ENCODE peak calls at places on chromosomes 13 and 19, in eight cellular contexts. L, W, F, P, N, V, O and U are unnamed samples.
A peak's percentile ranks its signal among the peaks of the same experiment; 100 is the strongest.

GRCh38 chr13:48158915-48159314 is 64.0 kb upstream of the MED4 start:
- DNase-seq in L (no peak), W (no peak), F (no peak), P (no peak), N (no peak), V (no peak), O (no peak), U (no peak)

GRCh38 chr19:31641591-31641990 is 292.4 kb upstream of the TSHZ3 start:
- DNase-seq in L (no peak), W (no peak), F (no peak), P (no peak), N (no peak), V (no peak), O (no peak), U (no peak)

GRCh38 chr19:57362997-57363705 is at the start of the genes TRAPPC2B and ZNF547:
- DNase-seq in L (peak; percentile 99), W (peak; percentile 94), F (peak; percentile 95), P (peak; percentile 99), N (peak; percentile 96), V (peak; percentile 95), O (peak; percentile 99), U (peak; percentile 100)

GRCh38 chr19:55486971-55487883 is 1.0 kb upstream of the SSC5D start:
- DNase-seq in L (no peak), W (no peak), F (peak; percentile 92), P (peak; percentile 74), N (no peak), V (no peak), O (no peak), U (peak; percentile 57)

GRCh38 chr13:61608138-61608537 is 192.5 kb upstream of the PCDH20 start:
- DNase-seq in L (no peak), W (no peak), F (no peak), P (no peak), N (no peak), V (no peak), O (no peak), U (no peak)

GRCh38 chr13:108084840-108085239 is 130.5 kb downstream of the LIG4 start:
- DNase-seq in L (no peak), W (no peak), F (no peak), P (no peak), N (no peak), V (no peak), O (no peak), U (no peak)

GRCh38 chr13:39102981-39103490 is 64.8 kb downstream of the NHLRC3 start:
- DNase-seq in L (no peak), W (no peak), F (no peak), P (no peak), N (no peak), V (peak; percentile 39), O (no peak), U (no peak)

GRCh38 chr13:97411894-97412460 is 22.0 kb upstream of the RAP2A start:
- DNase-seq in L (no peak), W (no peak), F (no peak), P (no peak), N (no peak), V (no peak), O (no peak), U (no peak)

GRCh38 chr19:1089126-1089771 is 5.9 kb downstream of the POLR2E start:
- DNase-seq in L (no peak), W (no peak), F (no peak), P (no peak), N (no peak), V (no peak), O (no peak), U (no peak)

GRCh38 chr19:48685583-48685982 is 10.2 kb upstream of the FUT2 start:
- DNase-seq in L (no peak), W (no peak), F (no peak), P (no peak), N (no peak), V (no peak), O (no peak), U (no peak)

GRCh38 chr13:98761126-98761978 is 8.9 kb upstream of the SLC15A1 start:
- DNase-seq in L (no peak), W (no peak), F (peak; percentile 54), P (no peak), N (no peak), V (no peak), O (no peak), U (peak; percentile 3)

GRCh38 chr19:41298327-41298964 is 11.5 kb upstream of the CCDC97 start:
- DNase-seq in L (no peak), W (no peak), F (peak; percentile 80), P (peak; percentile 35), N (no peak), V (no peak), O (no peak), U (peak; percentile 80)

GRCh38 chr19:16386619-16387240 is 62.1 kb downstream of the KLF2 start:
- DNase-seq in L (peak; percentile 61), W (peak; percentile 66), F (peak; percentile 84), P (peak; percentile 6), N (no peak), V (peak; percentile 40), O (peak; percentile 80), U (peak; percentile 72)

GRCh38 chr19:8403820-8404109 is 9.3 kb upstream of the MARCHF2 start:
- DNase-seq in L (no peak), W (no peak), F (no peak), P (no peak), N (no peak), V (no peak), O (no peak), U (no peak)

GRCh38 chr19:14959263-14959662 is 18.0 kb downstream of the OR7C2 start:
- DNase-seq in L (no peak), W (no peak), F (no peak), P (no peak), N (no peak), V (no peak), O (no peak), U (no peak)